ENCODE peak calls at places on chromosome 11, in four cellular contexts. One of them, this sample, is unnamed.

GRCh38 chr11:91932151-91932821 is 292.3 kb upstream of the FAT3 start:
- DNase-seq in A549: no peak
- DNase-seq in H1: no peak
- DNase-seq in HepG2: no peak
- DNase-seq in this sample: no peak

GRCh38 chr11:126352934-126353801 is 2.3 kb upstream of the ST3GAL4 start:
- DNase-seq in A549: peak
- DNase-seq in H1: no peak
- DNase-seq in HepG2: peak
- DNase-seq in this sample: peak

GRCh38 chr11:98455500-98456186 is 565.1 kb upstream of the CNTN5 start:
- DNase-seq in A549: no peak
- DNase-seq in H1: peak
- DNase-seq in HepG2: peak
- DNase-seq in this sample: peak

GRCh38 chr11:75508051-75508561 is 17.6 kb downstream of the GDPD5 start:
- DNase-seq in A549: no peak
- DNase-seq in H1: no peak
- DNase-seq in HepG2: no peak
- DNase-seq in this sample: no peak

GRCh38 chr11:65897020-65897471 is 3.1 kb downstream of the FOSL1 start:
- DNase-seq in A549: no peak
- DNase-seq in H1: no peak
- DNase-seq in HepG2: no peak
- DNase-seq in this sample: no peak

GRCh38 chr11:97345031-97345430 is 955.2 kb downstream of the JRKL start:
- DNase-seq in A549: no peak
- DNase-seq in H1: no peak
- DNase-seq in HepG2: no peak
- DNase-seq in this sample: no peak

GRCh38 chr11:3933165-3933628 is 77.7 kb downstream of the STIM1 start:
- DNase-seq in A549: no peak
- DNase-seq in H1: no peak
- DNase-seq in HepG2: peak
- DNase-seq in this sample: no peak

GRCh38 chr11:107991868-107992414 is 16.8 kb upstream of the CUL5 start:
- DNase-seq in A549: no peak
- DNase-seq in H1: peak
- DNase-seq in HepG2: no peak
- DNase-seq in this sample: no peak

GRCh38 chr11:78248191-78248590 is 59.5 kb downstream of the USP35 start:
- DNase-seq in A549: no peak
- DNase-seq in H1: no peak
- DNase-seq in HepG2: no peak
- DNase-seq in this sample: no peak

GRCh38 chr11:17352925-17353227 is 1.3 kb downstream of the NCR3LG1 start:
- DNase-seq in A549: peak
- DNase-seq in H1: no peak
- DNase-seq in HepG2: peak
- DNase-seq in this sample: peak

GRCh38 chr11:116823031-116823843 is at the start of gene APOA4:
- DNase-seq in A549: no peak
- DNase-seq in H1: no peak
- DNase-seq in HepG2: no peak
- DNase-seq in this sample: no peak
- TF ChIP-seq PHF8 in A549: no peak
- TF ChIP-seq PHF8 in H1: no peak
- TF ChIP-seq PHF8 in HepG2: no peak
- TF ChIP-seq PHF8 in this sample: no peak

DNA sequence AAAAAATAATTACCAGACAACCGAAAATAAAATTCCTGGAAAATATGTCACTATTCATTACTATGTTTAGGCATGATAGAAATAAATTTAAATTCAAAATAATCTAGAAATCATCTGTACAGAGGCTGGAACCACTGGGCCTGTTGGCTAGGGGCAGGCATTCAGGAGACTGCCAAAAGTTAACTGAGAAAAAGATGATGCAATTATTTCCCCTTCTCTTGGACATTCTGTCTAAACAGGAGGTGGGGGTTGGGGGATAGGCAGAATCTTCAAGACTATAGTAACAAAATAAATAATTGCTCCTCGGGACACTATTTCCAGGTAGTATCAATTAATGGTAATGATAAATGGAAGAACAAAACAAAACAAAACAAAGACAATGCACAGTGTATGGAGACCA is 14.1 kb downstream of the BTBD10 start:
- DNase-seq in A549: no peak
- DNase-seq in H1: no peak
- DNase-seq in HepG2: no peak
- DNase-seq in this sample: peak
- TF ChIP-seq PHF8 in A549: no peak
- TF ChIP-seq PHF8 in H1: no peak
- TF ChIP-seq PHF8 in HepG2: no peak
- TF ChIP-seq PHF8 in this sample: no peak

GRCh38 chr11:122069946-122070345 is 46.1 kb downstream of the BLID start:
- DNase-seq in A549: peak
- DNase-seq in H1: no peak
- DNase-seq in HepG2: peak
- DNase-seq in this sample: no peak
- TF ChIP-seq PHF8 in A549: no peak
- TF ChIP-seq PHF8 in H1: no peak
- TF ChIP-seq PHF8 in HepG2: no peak
- TF ChIP-seq PHF8 in this sample: no peak

GRCh38 chr11:34180045-34180813 is 74.8 kb downstream of the NAT10 start:
- DNase-seq in A549: no peak
- DNase-seq in H1: no peak
- DNase-seq in HepG2: no peak
- DNase-seq in this sample: no peak

GRCh38 chr11:34182425-34182824 is 77.0 kb downstream of the NAT10 start:
- DNase-seq in A549: no peak
- DNase-seq in H1: no peak
- DNase-seq in HepG2: no peak
- DNase-seq in this sample: no peak

GRCh38 chr11:34182921-34183685 is 77.7 kb downstream of the NAT10 start:
- DNase-seq in A549: no peak
- DNase-seq in H1: no peak
- DNase-seq in HepG2: no peak
- DNase-seq in this sample: no peak

GRCh38 chr11:34181254-34181653 is 75.8 kb downstream of the NAT10 start:
- DNase-seq in A549: no peak
- DNase-seq in H1: no peak
- DNase-seq in HepG2: no peak
- DNase-seq in this sample: no peak

DNA sequence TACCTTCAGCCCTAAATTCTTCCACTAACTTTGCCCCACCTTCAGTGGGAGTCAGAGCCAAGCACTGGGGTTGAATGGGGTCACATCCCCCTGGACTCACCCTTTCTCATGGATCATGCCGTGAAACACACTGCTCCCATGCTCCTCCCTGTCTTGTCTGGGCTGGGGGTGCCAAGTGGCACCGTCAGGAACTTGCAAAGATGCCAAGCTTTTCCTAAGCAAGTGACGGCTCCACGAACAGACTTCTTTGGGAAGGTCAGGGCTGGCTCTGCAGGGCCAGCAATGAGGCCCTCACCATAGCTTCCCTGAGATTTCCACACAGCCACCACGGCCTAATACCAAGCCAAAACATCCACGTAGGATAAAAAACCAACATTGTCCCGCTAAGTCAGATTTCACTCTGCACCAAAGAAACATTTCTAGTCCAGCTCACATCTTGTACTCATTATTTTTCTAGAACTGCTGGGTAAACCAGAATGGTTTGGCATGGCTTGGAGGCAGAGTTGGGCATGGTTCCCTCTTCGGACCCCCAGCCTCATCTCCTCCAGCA is 76.5 kb downstream of the NAT10 start:
- DNase-seq in A549: no peak
- DNase-seq in H1: no peak
- DNase-seq in HepG2: no peak
- DNase-seq in this sample: no peak
- TF ChIP-seq PHF8 in A549: no peak
- TF ChIP-seq PHF8 in H1: no peak
- TF ChIP-seq PHF8 in HepG2: no peak
- TF ChIP-seq PHF8 in this sample: no peak

DNA sequence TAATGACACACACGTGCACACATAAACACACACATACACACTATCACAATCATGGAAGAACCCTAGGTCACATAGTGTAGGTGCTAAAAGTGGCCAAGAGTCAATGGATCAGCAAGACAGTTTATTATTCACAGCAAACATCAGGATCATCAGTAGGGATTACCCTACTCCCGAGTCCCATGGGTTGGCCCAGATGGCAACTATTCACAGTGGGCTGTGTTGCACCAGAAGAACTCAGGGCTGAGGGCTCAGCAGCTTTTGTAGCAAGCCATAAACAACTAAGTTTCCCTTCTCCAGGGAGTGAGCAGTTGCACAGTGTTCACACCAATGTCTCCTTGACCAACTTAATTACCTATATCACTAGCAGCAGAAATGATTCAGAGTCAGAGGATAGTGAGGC is 20.8 kb downstream of the PRDM11 start:
- DNase-seq in A549: no peak
- DNase-seq in H1: no peak
- DNase-seq in HepG2: no peak
- DNase-seq in this sample: no peak
- TF ChIP-seq PHF8 in A549: no peak
- TF ChIP-seq PHF8 in H1: no peak
- TF ChIP-seq PHF8 in HepG2: no peak
- TF ChIP-seq PHF8 in this sample: no peak

DNA sequence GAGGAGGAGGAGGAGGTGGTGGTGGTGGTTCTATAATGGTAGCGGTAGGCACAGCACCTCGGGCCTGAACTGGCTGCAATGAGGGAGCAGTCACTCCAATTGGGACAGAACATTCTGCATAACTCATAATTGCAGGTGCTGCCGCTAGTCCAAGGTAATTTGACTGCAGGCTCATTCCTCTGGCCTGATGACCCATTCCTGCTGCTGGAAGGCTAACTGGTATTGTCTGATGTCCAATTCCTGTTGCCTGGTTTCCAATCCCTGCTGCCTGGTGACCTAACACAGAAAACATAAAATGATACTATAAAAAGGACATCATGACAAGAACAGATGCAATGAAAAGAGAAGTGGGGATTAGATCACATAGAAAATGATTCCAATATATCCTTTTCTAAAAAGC is 7.9 kb upstream of the AGBL2 start:
- DNase-seq in A549: no peak
- DNase-seq in H1: no peak
- DNase-seq in HepG2: no peak
- DNase-seq in this sample: no peak
- TF ChIP-seq PHF8 in A549: no peak
- TF ChIP-seq PHF8 in H1: no peak
- TF ChIP-seq PHF8 in HepG2: no peak
- TF ChIP-seq PHF8 in this sample: no peak

This sample was measured in K562.